ENCODE peak calls at places on chromosome 22, in five cellular contexts. U is A549, H is HCT116, P is endothelial cell of umbilical vein, L is K562. O is an unnamed sample.

GRCh38 chr22:45911601-45912271 is 65.2 kb downstream of the WNT7B start:
- DNase-seq in L (no peak), P (no peak), U (peak), H (no peak), O (peak)

GRCh38 chr22:46758867-46759290 is 3.6 kb upstream of the TBC1D22A start:
- DNase-seq in H (peak), P (peak), L (peak), U (peak), O (peak)

GRCh38 chr22:24186352-24186740 is 5.1 kb downstream of the SUSD2 start:
- DNase-seq in L (no peak), H (no peak), P (no peak), U (no peak), O (no peak)

GRCh38 chr22:24592144-24592845 is 578 bp downstream of the LRRC75B start:
- DNase-seq in H (no peak), L (no peak), P (peak), U (peak), O (no peak)

GRCh38 chr22:32650553-32651345 is 150.8 kb upstream of the TIMP3 start:
- DNase-seq in L (peak), U (no peak), H (no peak), P (no peak), O (no peak)

GRCh38 chr22:50082197-50082715 is 3.0 kb downstream of the MLC1 start:
- DNase-seq in L (no peak), U (no peak), H (no peak), P (no peak), O (no peak)

GRCh38 chr22:44330727-44331660 is 18.2 kb upstream of the SHISAL1 start:
- DNase-seq in L (no peak), U (no peak), H (no peak), P (no peak), O (no peak)

GRCh38 chr22:42365337-42365865 is 66.8 kb downstream of the NFAM1 start:
- DNase-seq in U (no peak), P (no peak), H (no peak), L (no peak), O (no peak)

GRCh38 chr22:32880906-32881596 is 79.5 kb downstream of the TIMP3 start:
- DNase-seq in P (peak), U (no peak), H (no peak), L (peak), O (peak)

GRCh38 chr22:39264344-39265116 is 19.7 kb upstream of the PDGFB start:
- DNase-seq in L (no peak), P (no peak), H (no peak), U (no peak), O (peak)

GRCh38 chr22:21686634-21687393 is 21.0 kb downstream of the PPIL2 start:
- DNase-seq in H (no peak), U (no peak), L (peak), P (no peak), O (no peak)

GRCh38 chr22:23774922-23775436 is 2.3 kb downstream of the MMP11 start:
- DNase-seq in H (no peak), P (no peak), U (peak), L (no peak), O (no peak)

GRCh38 chr22:44587911-44588310 is 89.9 kb upstream of the RTL6 start:
- DNase-seq in H (no peak), L (peak), U (no peak), P (no peak), O (no peak)

GRCh38 chr22:29148826-29149225 is 56.9 kb upstream of the EMID1 start:
- DNase-seq in L (no peak), P (no peak), H (no peak), U (no peak), O (no peak)

GRCh38 chr22:28942333-28942732 is 59.0 kb downstream of the ZNRF3 start:
- DNase-seq in H (no peak), U (no peak), P (no peak), L (no peak), O (no peak)

GRCh38 chr22:27206001-27206746 is 548.8 kb downstream of the MIAT start:
- DNase-seq in L (no peak), U (no peak), P (no peak), H (no peak), O (no peak)

GRCh38 chr22:39674536-39674935 is 104.0 kb downstream of the CACNA1I start:
- DNase-seq in P (no peak), H (no peak), U (no peak), L (no peak), O (peak)

GRCh38 chr22:38398609-38399401 is 56.2 kb downstream of the KCNJ4 start:
- DNase-seq in P (peak), L (peak), H (no peak), U (peak), O (peak)

GRCh38 chr22:43001271-43002197 is 13.4 kb downstream of the PACSIN2 start:
- DNase-seq in U (no peak), L (no peak), P (peak), H (no peak), O (peak)

GRCh38 chr22:22167791-22168189 is 76.8 kb upstream of the VPREB1 start:
- DNase-seq in P (no peak), U (no peak), L (peak), H (no peak), O (no peak)

GRCh38 chr22:45882881-45883810 is 93.8 kb downstream of the WNT7B start:
- DNase-seq in U (no peak), P (no peak), H (no peak), L (no peak), O (no peak)

GRCh38 chr22:43212434-43212952 is 25.6 kb upstream of the TTLL12 start:
- DNase-seq in H (no peak), U (no peak), P (no peak), L (no peak), O (no peak)

GRCh38 chr22:39341179-39341578 is 8.6 kb upstream of the SYNGR1 start:
- DNase-seq in P (no peak), U (no peak), L (no peak), H (no peak), O (no peak)

GRCh38 chr22:28047740-28048139 is 128.7 kb upstream of the PITPNB start:
- DNase-seq in H (no peak), P (no peak), L (no peak), U (no peak), O (no peak)

GRCh38 chr22:50444663-50445062 is 30.2 kb downstream of the SBF1 start:
- DNase-seq in U (peak), P (peak), H (peak), L (no peak), O (no peak)

GRCh38 chr22:46791201-46791731 is 28.8 kb downstream of the TBC1D22A start:
- DNase-seq in H (no peak), P (peak), L (peak), U (no peak), O (peak)

GRCh38 chr22:35111244-35111643 is 45.3 kb downstream of the ISX start:
- DNase-seq in P (no peak), L (no peak), U (no peak), H (no peak), O (no peak)

GRCh38 chr22:23402275-23403151 is 177.6 kb downstream of the IGLL1 start:
- DNase-seq in L (peak), U (peak), H (peak), P (peak), O (peak)

GRCh38 chr22:45612451-45612901 is 59.2 kb upstream of the ATXN10 start:
- DNase-seq in P (no peak), H (no peak), U (no peak), L (no peak), O (peak)

GRCh38 chr22:23862103-23862502 is 4.4 kb downstream of the SLC2A11 start:
- DNase-seq in U (peak), H (peak), L (peak), P (peak), O (peak)

GRCh38 chr22:35830305-35830704 is 112.6 kb downstream of the APOL5 start:
- DNase-seq in U (no peak), L (no peak), P (no peak), H (no peak), O (no peak)

GRCh38 chr22:27997538-27997937 is 78.5 kb upstream of the PITPNB start:
- DNase-seq in U (no peak), P (no peak), L (no peak), H (no peak), O (peak)

GRCh38 chr22:41826430-41827383 is 6.2 kb upstream of the SREBF2 start:
- DNase-seq in P (no peak), H (no peak), L (no peak), U (no peak), O (no peak)

GRCh38 chr22:29151316-29151715 is 54.4 kb upstream of the EMID1 start:
- DNase-seq in P (no peak), L (no peak), H (no peak), U (no peak), O (no peak)

GRCh38 chr22:38462960-38463784 is 4.7 kb upstream of the KDELR3 start:
- DNase-seq in H (no peak), U (no peak), P (no peak), L (peak), O (no peak)

GRCh38 chr22:16933924-16934282 is 74.1 kb downstream of the GAB4 start:
- DNase-seq in P (no peak), H (no peak), U (no peak), L (no peak), O (no peak)

GRCh38 chr22:45526768-45527360 is 24.2 kb downstream of the FBLN1 start:
- DNase-seq in P (no peak), L (no peak), U (no peak), H (no peak), O (no peak)

DNA sequence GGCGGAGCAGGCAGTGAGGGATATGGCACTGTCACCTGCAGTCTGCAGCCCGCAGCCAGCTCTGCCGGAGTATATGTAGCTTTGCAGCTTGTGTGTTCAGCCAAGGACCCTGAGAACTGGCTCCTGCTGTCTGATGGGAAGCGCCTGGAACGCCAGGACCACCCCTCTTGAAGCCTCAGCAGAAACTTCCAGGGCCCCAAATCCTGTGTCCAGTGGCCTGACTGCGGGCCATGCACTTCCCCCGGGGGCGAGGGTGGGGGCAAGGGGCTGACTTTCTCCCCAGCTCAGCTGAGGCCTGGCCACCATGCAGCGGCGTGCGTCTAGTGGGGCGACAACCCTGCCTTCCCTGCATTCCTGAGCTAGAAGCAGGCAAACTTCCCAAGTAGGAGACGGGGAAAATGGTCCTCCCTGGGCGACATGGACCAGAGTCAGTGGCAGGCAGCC is 32.3 kb downstream of the PISD start:
- DNase-seq in P (no peak), L (no peak), U (no peak), H (no peak), O (no peak)
- TF ChIP-seq CTCF in P (no peak), L (peak), U (no peak), H (no peak), O (no peak)

DNA sequence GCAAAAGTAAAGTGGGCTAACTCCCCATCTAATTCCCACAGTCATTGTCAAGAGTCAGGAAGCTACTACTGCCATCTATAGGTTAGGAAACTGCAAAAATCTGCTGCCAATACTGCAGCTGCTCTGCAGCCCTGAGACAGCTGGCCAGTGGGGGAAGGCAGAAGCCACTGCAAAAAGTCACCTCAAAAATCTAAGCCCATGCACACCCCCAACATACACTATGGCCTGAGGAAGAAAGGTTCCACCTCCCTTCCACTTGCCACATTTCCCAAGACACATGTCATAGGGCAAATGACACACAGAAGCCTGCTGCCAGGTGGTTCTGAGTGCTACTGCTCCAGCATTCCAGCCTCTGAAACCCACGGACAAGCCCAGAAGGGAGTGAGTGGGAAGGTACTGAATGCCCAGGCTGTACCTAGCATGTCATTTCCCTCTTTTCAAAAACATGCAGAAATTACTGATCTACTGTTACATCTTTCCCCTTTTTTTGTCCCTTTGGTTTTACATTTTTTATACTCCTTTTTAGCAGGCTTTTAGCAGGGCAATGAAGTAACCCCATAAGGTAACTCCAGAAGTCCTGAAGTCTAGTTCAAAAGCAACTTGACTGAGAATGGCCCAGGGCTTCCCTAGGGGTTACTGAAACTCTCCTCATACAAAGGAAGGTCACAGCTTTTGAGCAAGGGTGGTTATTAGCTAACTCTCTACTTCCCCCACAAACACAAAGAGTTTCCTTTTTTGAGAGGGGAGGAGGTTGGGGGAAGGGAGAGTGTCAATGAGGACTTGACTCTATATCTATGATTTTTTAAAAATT is 36.8 kb downstream of the DGCR2 start:
- DNase-seq in L (peak), U (peak), H (no peak), P (peak), O (peak)
- TF ChIP-seq MAX in L (no peak), U (no peak), H (no peak), P (no peak), O (peak)

DNA sequence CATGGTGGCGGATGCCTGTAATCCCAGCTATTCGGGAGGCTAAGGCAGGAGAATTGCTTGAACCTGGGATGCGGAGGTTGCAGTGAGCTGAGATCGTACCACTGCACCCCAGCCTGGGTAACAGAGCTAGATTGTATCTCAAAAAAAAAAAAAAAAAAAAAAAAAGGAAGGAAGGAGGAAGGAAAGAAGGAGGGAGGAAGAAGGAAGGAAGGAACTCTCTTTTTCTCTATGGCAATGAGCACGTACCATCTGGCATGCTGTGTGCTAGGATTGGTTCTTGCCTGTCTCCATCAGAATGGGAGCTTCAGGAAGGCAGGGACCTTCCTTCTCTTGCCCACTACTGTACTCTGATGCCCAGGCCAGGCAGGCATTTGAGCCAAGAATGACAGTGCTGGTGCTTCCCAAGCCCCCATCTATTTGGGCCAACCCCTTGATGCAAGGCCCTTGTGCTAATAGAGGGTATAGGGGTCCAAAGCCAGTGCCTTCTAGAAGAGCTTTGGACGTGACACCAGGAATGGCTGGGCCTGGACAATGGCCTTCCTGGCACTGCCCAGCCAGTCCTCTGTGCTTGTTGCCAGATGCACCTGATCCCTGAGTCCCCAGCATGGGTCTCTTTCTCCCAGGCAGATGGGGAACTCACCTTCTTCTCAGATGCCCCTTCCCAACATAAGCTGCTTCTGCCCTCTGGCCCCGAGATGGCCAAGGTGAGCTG is 10.6 kb upstream of the DGCR8 start:
- DNase-seq in L (no peak), U (no peak), P (no peak), H (no peak), O (no peak)
- H3K4me3 ChIP-seq in L (no peak), U (no peak), P (no peak), H (no peak), O (no peak)

DNA sequence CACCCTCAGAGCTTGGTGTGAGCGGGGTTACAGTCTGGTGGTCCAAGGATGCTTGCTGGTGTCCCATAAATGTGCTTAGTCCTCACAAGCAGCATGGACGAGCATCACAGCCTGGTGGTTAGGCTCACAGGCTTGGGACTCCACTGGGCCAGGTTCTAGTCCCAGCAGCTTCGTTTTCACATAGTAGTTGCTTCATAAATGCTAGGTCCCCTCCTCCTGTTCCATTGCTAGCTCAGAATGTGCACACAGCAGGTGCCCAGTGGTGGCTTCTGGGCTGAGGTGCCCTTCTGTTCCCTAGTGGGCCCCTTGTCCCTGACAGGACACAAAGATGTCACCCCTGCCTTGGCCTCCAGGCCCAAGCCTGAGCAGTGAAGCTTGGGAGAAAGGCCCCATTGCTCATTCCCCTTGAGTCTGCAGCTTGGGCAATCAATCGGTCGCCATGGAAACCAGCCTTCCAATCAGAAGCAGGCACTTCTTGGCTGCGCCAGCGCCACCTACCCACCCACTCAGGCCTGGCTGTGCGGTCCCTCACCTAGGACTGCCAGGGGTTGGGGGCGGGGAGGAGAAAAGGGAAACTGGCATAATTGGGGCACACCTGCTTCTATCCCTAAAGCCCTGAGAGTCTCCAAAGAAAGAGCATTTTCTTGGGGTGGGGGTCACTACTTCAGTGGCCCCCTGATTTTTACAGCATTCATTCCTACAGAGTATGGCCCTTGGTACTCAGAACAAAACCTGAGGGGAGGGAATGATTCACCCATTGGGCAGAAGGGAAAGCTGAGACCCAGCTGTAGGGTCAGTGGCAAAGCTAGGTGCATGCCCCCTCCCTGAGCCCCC is 48.1 kb downstream of the CYTH4 start:
- DNase-seq in P (peak), L (peak), H (peak), U (peak), O (peak)
- TF ChIP-seq CTCF in P (no peak), L (peak), H (peak), U (peak), O (peak)

GRCh38 chr22:19766506-19767426 is 6.2 kb downstream of the TBX1 start:
- DNase-seq in L (peak), P (no peak), U (no peak), H (peak), O (peak)
- TF ChIP-seq MAX in L (no peak), P (no peak), U (no peak), H (no peak), O (no peak)

GRCh38 chr22:48098936-48099245 is 1336.4 kb downstream of the TBC1D22A start:
- DNase-seq in L (no peak), H (no peak), P (no peak), U (no peak), O (no peak)

GRCh38 chr22:48098243-48098935 is 1335.9 kb downstream of the TBC1D22A start:
- DNase-seq in L (no peak), H (no peak), U (no peak), P (no peak), O (peak)

GRCh38 chr22:48096411-48096810 is 1334.0 kb downstream of the TBC1D22A start:
- DNase-seq in U (no peak), H (no peak), L (no peak), P (no peak), O (no peak)

GRCh38 chr22:48097723-48098122 is 1335.3 kb downstream of the TBC1D22A start:
- DNase-seq in L (no peak), H (no peak), P (no peak), U (no peak), O (no peak)

GRCh38 chr22:48096846-48097665 is 1334.6 kb downstream of the TBC1D22A start:
- DNase-seq in U (no peak), H (no peak), L (no peak), P (no peak), O (no peak)
- H3K4me3 ChIP-seq in U (no peak), H (no peak), L (no peak), P (no peak), O (no peak)

DNA sequence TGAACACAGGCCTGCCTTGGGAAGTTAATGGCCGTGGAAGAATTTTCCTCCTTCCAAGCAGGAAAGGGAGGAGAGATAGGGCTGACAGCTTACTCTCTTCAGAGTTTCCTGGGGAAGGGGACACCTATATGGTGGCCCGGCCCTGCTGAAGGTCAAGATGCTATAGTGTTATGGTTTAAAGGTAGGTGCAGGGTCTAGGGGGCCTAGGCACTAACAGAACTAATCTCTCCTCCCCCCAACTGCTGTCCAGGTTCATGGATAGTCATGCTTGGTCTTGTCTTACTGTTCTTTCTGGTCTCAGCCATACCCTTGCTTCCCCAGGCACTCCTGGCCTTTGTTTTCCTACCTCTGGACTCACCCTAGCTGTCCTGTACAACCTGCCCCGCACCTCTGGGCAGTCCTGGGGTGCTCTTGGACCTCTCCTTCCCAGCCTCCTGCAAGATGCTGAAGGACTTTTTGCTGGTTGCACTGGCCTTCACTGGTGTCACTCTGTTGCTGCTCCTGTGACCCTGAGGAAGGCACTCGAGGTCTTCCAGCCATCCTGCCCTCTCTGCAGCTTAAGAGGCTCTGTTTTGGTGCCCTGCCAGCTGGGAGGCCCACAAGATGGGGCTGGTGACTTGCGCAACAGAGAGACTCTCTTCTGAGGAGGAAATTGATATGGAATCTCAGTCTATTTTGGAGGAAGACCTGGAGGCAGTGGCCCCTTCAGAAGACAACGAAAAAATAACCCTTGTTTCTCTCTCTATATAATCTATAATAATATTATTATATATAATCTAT is 17.9 kb downstream of the SEC14L3 start:
- DNase-seq in U (peak), P (no peak), H (no peak), L (peak), O (peak)
- TF ChIP-seq CTCF in U (no peak), P (no peak), H (no peak), L (peak), O (no peak)